ENCODE peak calls at places on chromosomes 13 and 19, in ten cellular contexts. One of them, this sample, is unnamed.

GRCh38 chr19:40147693-40148347 is 43.4 kb upstream of the MAP3K10 start:
- DNase-seq in transverse colon: peak; percentile 11
- DNase-seq in effector memory CD4-positive, alpha-beta T cell: no peak
- DNase-seq in esophagus squamous epithelium: no peak
- DNase-seq in left ventricle myocardium inferior: no peak
- DNase-seq in uterus: no peak
- DNase-seq in dorsolateral prefrontal cortex: no peak
- DNase-seq in caudate nucleus: no peak
- DNase-seq in RWPE1: peak; percentile 63
- DNase-seq in GM23248: peak; percentile 89
- DNase-seq in this sample: peak; percentile 16

GRCh38 chr19:2540646-2541454 is 64.9 kb downstream of the GADD45B start:
- DNase-seq in caudate nucleus: no peak
- DNase-seq in GM23248: peak; percentile 100
- DNase-seq in dorsolateral prefrontal cortex: no peak
- DNase-seq in transverse colon: peak; percentile 82
- DNase-seq in left ventricle myocardium inferior: peak; percentile 93
- DNase-seq in effector memory CD4-positive, alpha-beta T cell: no peak
- DNase-seq in esophagus squamous epithelium: no peak
- DNase-seq in uterus: peak; percentile 86
- DNase-seq in RWPE1: peak; percentile 95
- DNase-seq in this sample: peak; percentile 71

GRCh38 chr13:43686557-43686956 is 100.2 kb downstream of the ENOX1 start:
- DNase-seq in caudate nucleus: no peak
- DNase-seq in GM23248: peak; percentile 96
- DNase-seq in effector memory CD4-positive, alpha-beta T cell: no peak
- DNase-seq in transverse colon: no peak
- DNase-seq in esophagus squamous epithelium: no peak
- DNase-seq in uterus: peak; percentile 46
- DNase-seq in dorsolateral prefrontal cortex: no peak
- DNase-seq in left ventricle myocardium inferior: peak; percentile 64
- DNase-seq in RWPE1: peak; percentile 29
- DNase-seq in this sample: peak; percentile 24

GRCh38 chr19:15374105-15374651 is 5.4 kb downstream of the AKAP8 start:
- DNase-seq in dorsolateral prefrontal cortex: no peak
- DNase-seq in effector memory CD4-positive, alpha-beta T cell: no peak
- DNase-seq in esophagus squamous epithelium: no peak
- DNase-seq in GM23248: no peak
- DNase-seq in uterus: no peak
- DNase-seq in left ventricle myocardium inferior: peak; percentile 36
- DNase-seq in transverse colon: no peak
- DNase-seq in RWPE1: no peak
- DNase-seq in caudate nucleus: peak; percentile 10
- DNase-seq in this sample: no peak

GRCh38 chr13:95100525-95101121 is 200.6 kb downstream of the ABCC4 start:
- DNase-seq in GM23248: peak; percentile 63
- DNase-seq in dorsolateral prefrontal cortex: no peak
- DNase-seq in esophagus squamous epithelium: no peak
- DNase-seq in RWPE1: peak; percentile 73
- DNase-seq in caudate nucleus: no peak
- DNase-seq in left ventricle myocardium inferior: no peak
- DNase-seq in effector memory CD4-positive, alpha-beta T cell: no peak
- DNase-seq in transverse colon: no peak
- DNase-seq in uterus: no peak
- DNase-seq in this sample: peak; percentile 92

GRCh38 chr19:43148233-43148632 is 38.1 kb downstream of the PSG5 start:
- DNase-seq in GM23248: peak; percentile 83
- DNase-seq in transverse colon: no peak
- DNase-seq in caudate nucleus: no peak
- DNase-seq in left ventricle myocardium inferior: no peak
- DNase-seq in esophagus squamous epithelium: no peak
- DNase-seq in dorsolateral prefrontal cortex: no peak
- DNase-seq in uterus: no peak
- DNase-seq in effector memory CD4-positive, alpha-beta T cell: no peak
- DNase-seq in RWPE1: peak; percentile 65
- DNase-seq in this sample: peak; percentile 91

GRCh38 chr19:3852614-3853254 is 16.1 kb downstream of the ZFR2 start:
- DNase-seq in GM23248: peak; percentile 58
- DNase-seq in caudate nucleus: no peak
- DNase-seq in left ventricle myocardium inferior: no peak
- DNase-seq in esophagus squamous epithelium: no peak
- DNase-seq in transverse colon: peak; percentile 54
- DNase-seq in dorsolateral prefrontal cortex: no peak
- DNase-seq in RWPE1: peak; percentile 92
- DNase-seq in uterus: no peak
- DNase-seq in effector memory CD4-positive, alpha-beta T cell: no peak
- DNase-seq in this sample: peak; percentile 36

GRCh38 chr13:79625517-79625916 is 144.6 kb downstream of the NDFIP2 start:
- DNase-seq in transverse colon: no peak
- DNase-seq in left ventricle myocardium inferior: no peak
- DNase-seq in uterus: no peak
- DNase-seq in caudate nucleus: no peak
- DNase-seq in RWPE1: no peak
- DNase-seq in esophagus squamous epithelium: no peak
- DNase-seq in dorsolateral prefrontal cortex: no peak
- DNase-seq in effector memory CD4-positive, alpha-beta T cell: no peak
- DNase-seq in GM23248: no peak
- DNase-seq in this sample: no peak

DNA sequence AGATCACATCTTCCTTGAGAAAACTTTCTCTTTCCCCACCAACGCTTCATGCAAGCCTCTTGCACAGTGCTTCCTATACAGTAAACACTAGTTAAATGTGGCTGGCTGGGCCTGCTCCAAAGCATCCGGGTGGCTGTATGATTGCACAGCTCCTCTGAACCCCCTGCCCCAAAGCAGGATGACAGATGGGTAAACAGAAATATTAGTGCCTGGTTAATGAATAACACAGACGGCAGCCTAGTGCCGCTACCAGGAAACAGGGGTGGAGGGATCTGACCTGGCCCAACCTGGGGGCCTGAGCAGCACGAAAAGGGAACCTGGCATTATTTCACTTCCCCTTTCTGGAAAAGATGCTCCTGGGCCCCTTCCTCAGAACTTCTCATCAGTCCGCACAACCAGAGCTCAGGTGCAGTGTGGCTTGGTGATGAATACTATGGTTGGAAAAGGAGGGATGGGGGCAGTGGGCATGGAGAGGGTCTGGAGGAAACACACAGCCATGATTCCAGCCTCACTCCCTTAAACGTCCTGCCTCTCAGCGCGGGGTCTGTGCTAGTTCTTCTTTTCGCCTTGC is 10.8 kb downstream of the FFAR2 start:
- DNase-seq in effector memory CD4-positive, alpha-beta T cell: no peak
- DNase-seq in dorsolateral prefrontal cortex: no peak
- DNase-seq in GM23248: no peak
- DNase-seq in esophagus squamous epithelium: no peak
- DNase-seq in caudate nucleus: no peak
- DNase-seq in transverse colon: no peak
- DNase-seq in uterus: no peak
- DNase-seq in RWPE1: no peak
- DNase-seq in left ventricle myocardium inferior: no peak
- DNase-seq in this sample: no peak
- H3K27ac ChIP-seq in effector memory CD4-positive, alpha-beta T cell: no peak overlapping the region
- H3K27ac ChIP-seq in dorsolateral prefrontal cortex: no peak overlapping the region
- H3K27ac ChIP-seq in GM23248: no peak overlapping the region
- H3K27ac ChIP-seq in esophagus squamous epithelium: no peak overlapping the region
- H3K27ac ChIP-seq in caudate nucleus: no peak overlapping the region
- H3K27ac ChIP-seq in transverse colon: peak overlapping the region; percentile 58
- H3K27ac ChIP-seq in uterus: no peak overlapping the region
- H3K27ac ChIP-seq in RWPE1: no peak overlapping the region
- H3K27ac ChIP-seq in left ventricle myocardium inferior: peak overlapping the region; percentile 54
- H3K27ac ChIP-seq in this sample: no peak overlapping the region

DNA sequence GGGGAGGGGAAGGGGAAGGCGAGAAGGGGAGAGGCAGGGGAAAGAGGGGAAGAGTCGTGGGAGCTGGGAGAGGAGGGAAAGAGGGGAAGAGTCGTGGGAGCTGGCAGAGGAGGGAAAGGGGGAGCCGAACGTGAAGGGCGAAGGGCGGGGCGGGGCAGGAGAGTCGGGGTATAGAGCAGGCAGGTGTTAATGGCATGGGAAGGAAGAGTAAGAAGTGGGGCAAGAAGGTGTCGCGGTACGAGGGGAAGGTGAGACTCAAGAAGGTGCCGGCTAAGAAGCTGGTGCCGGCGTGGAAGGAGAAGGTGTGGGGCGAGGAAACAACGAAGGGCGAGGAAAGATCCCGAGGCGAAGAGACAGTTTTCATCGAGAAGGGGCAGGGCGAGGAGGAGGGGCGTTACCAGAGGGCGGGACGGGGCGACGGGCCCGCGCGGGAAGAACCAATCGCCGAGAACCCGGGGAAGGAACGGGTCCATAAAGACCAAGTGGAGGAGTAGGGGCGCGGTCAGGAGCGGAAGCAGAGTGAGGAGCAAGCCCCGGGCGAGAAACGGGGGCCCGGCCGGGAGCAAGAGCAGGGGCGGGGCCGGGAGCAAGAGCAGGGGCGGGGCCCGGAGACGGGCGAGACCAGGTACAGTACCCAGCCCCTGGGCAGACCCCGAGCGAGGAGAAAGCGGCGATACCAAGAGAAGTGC is 463 bp downstream of the CATSPERG start:
- DNase-seq in RWPE1: peak; percentile 96
- DNase-seq in dorsolateral prefrontal cortex: peak; percentile 94
- DNase-seq in caudate nucleus: peak; percentile 89
- DNase-seq in GM23248: peak; percentile 98
- DNase-seq in uterus: peak; percentile 96
- DNase-seq in transverse colon: peak; percentile 98
- DNase-seq in esophagus squamous epithelium: peak; percentile 78
- DNase-seq in effector memory CD4-positive, alpha-beta T cell: peak; percentile 90
- DNase-seq in left ventricle myocardium inferior: peak; percentile 96
- DNase-seq in this sample: peak; percentile 88
- H3K27ac ChIP-seq in RWPE1: peak overlapping the region; percentile 94
- H3K27ac ChIP-seq in dorsolateral prefrontal cortex: peak overlapping the region; percentile 93
- H3K27ac ChIP-seq in caudate nucleus: peak overlapping the region; percentile 98
- H3K27ac ChIP-seq in GM23248: peak overlapping the region; percentile 51
- H3K27ac ChIP-seq in uterus: peak overlapping the region; percentile 96
- H3K27ac ChIP-seq in transverse colon: peak overlapping the region; percentile 100
- H3K27ac ChIP-seq in esophagus squamous epithelium: peak overlapping the region; percentile 97
- H3K27ac ChIP-seq in effector memory CD4-positive, alpha-beta T cell: peak overlapping the region; percentile 73
- H3K27ac ChIP-seq in left ventricle myocardium inferior: peak overlapping the region; percentile 97
- H3K27ac ChIP-seq in this sample: peak overlapping the region; percentile 89

GRCh38 chr13:98484289-98485219 is 92.4 kb downstream of the STK24 start:
- DNase-seq in left ventricle myocardium inferior: peak; percentile 51
- DNase-seq in dorsolateral prefrontal cortex: peak; percentile 54
- DNase-seq in caudate nucleus: no peak
- DNase-seq in uterus: peak; percentile 69
- DNase-seq in RWPE1: peak; percentile 98
- DNase-seq in transverse colon: peak; percentile 90
- DNase-seq in effector memory CD4-positive, alpha-beta T cell: peak; percentile 82
- DNase-seq in GM23248: peak; percentile 99
- DNase-seq in esophagus squamous epithelium: no peak
- DNase-seq in this sample: peak; percentile 98

GRCh38 chr13:98483636-98484288 is 93.1 kb downstream of the STK24 start:
- DNase-seq in esophagus squamous epithelium: no peak
- DNase-seq in transverse colon: no peak
- DNase-seq in dorsolateral prefrontal cortex: no peak
- DNase-seq in effector memory CD4-positive, alpha-beta T cell: no peak
- DNase-seq in RWPE1: no peak
- DNase-seq in caudate nucleus: no peak
- DNase-seq in left ventricle myocardium inferior: no peak
- DNase-seq in uterus: no peak
- DNase-seq in GM23248: peak; percentile 37
- DNase-seq in this sample: no peak

GRCh38 chr13:98481511-98481951 is 95.4 kb downstream of the STK24 start:
- DNase-seq in caudate nucleus: no peak
- DNase-seq in dorsolateral prefrontal cortex: no peak
- DNase-seq in RWPE1: no peak
- DNase-seq in left ventricle myocardium inferior: no peak
- DNase-seq in esophagus squamous epithelium: no peak
- DNase-seq in GM23248: no peak
- DNase-seq in uterus: no peak
- DNase-seq in effector memory CD4-positive, alpha-beta T cell: no peak
- DNase-seq in transverse colon: no peak
- DNase-seq in this sample: no peak

GRCh38 chr13:98480915-98481510 is 95.9 kb downstream of the STK24 start:
- DNase-seq in dorsolateral prefrontal cortex: no peak
- DNase-seq in uterus: no peak
- DNase-seq in effector memory CD4-positive, alpha-beta T cell: peak; percentile 39
- DNase-seq in transverse colon: peak; percentile 46
- DNase-seq in caudate nucleus: no peak
- DNase-seq in RWPE1: no peak
- DNase-seq in left ventricle myocardium inferior: peak; percentile 60
- DNase-seq in esophagus squamous epithelium: no peak
- DNase-seq in GM23248: no peak
- DNase-seq in this sample: no peak

DNA sequence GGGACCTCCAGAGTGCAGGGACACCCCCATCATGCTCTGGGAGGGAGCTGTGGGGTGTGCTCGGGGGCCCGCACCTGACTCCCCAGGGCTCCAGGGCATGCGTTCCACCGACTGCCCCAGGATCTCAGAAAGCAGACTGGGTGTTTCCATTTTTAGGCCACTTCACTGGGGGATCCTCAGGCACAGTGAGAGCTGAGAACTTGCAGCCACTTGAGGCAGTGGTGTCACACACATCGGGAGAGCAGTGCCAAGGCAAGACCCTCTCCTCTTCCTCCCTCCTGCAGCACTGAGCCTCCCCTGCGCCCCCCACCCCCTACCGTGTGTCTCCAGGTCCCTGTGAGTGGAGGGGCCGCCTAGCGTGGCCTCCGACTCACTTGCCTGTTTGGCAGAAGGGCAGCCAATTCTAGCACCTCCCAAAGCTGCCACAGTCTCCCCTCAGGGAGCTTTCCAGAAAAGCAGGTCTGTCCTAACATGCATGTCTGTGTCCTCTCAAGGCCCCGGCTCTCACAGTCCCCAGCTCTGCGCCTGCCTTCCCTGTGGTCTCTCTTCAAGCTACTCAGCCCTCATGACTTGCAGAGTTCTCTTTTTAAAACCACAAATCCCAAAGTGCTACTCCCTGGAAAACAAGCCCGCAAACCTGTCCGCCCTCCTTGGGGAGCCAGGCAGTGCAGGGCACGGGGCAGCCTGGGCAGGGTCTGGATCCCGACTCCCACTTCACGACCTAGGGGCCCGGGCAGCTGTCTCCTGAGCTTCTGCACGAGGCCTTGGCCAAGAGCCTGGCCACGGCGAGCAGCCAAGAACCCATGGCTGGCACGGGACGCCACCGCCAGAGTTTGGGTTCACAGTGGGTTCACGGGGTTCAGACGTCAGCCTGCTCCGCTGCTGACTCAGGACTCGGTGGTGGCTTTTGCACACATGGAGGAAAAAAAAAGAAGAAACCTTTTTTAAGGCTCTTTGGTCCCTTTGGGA is 94.1 kb downstream of the STK24 start:
- DNase-seq in effector memory CD4-positive, alpha-beta T cell: no peak
- DNase-seq in GM23248: peak; percentile 90
- DNase-seq in dorsolateral prefrontal cortex: peak; percentile 50
- DNase-seq in esophagus squamous epithelium: no peak
- DNase-seq in transverse colon: peak; percentile 71
- DNase-seq in caudate nucleus: no peak
- DNase-seq in uterus: peak; percentile 62
- DNase-seq in RWPE1: peak; percentile 33
- DNase-seq in left ventricle myocardium inferior: peak; percentile 80
- DNase-seq in this sample: no peak
- H3K27ac ChIP-seq in effector memory CD4-positive, alpha-beta T cell: peak overlapping the region; percentile 75
- H3K27ac ChIP-seq in GM23248: peak overlapping the region; percentile 96
- H3K27ac ChIP-seq in dorsolateral prefrontal cortex: no peak overlapping the region
- H3K27ac ChIP-seq in esophagus squamous epithelium: peak overlapping the region; percentile 86
- H3K27ac ChIP-seq in transverse colon: peak overlapping the region; percentile 83
- H3K27ac ChIP-seq in caudate nucleus: peak overlapping the region; percentile 36
- H3K27ac ChIP-seq in uterus: peak overlapping the region; percentile 78
- H3K27ac ChIP-seq in RWPE1: peak overlapping the region; percentile 96
- H3K27ac ChIP-seq in left ventricle myocardium inferior: peak overlapping the region; percentile 88
- H3K27ac ChIP-seq in this sample: peak overlapping the region; percentile 98

DNA sequence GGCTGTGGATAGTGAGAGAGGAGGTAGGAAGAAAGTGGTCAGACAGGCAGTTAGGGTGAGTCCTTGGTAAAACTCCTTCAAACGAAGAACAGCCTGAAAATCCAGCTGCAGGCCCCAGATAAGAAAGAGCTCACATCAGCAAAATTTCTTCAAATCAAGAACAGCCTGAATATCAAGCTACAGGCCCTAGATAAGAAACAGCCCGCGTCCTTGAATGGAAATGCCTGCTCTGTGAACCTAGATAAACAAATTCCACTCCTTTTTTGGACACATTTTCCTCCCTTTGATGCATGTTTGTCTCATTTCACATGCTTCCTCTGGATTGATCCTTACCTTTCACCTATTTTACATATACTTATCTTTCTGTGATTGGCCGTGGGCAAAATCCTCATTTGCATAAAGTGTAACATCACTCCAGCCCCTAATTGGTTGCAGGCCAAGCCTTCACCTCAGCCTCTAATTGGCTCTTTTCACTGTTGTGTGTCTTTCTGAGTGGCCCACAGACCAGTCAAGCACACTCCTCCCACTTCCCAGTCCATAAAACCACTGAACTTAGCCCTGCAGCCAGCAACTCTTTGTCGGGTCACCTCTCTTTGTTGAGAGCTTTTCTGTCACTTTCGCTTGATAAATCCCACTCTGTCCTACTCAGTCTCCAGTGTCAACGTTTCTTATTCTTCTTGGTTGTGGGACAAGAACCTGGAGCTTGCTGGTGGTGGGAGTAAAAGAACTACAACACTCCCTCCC is 6.0 kb upstream of the SULT2A1 start:
- DNase-seq in caudate nucleus: no peak
- DNase-seq in GM23248: no peak
- DNase-seq in RWPE1: no peak
- DNase-seq in esophagus squamous epithelium: no peak
- DNase-seq in uterus: no peak
- DNase-seq in transverse colon: no peak
- DNase-seq in left ventricle myocardium inferior: no peak
- DNase-seq in effector memory CD4-positive, alpha-beta T cell: no peak
- DNase-seq in dorsolateral prefrontal cortex: no peak
- DNase-seq in this sample: no peak
- H3K27ac ChIP-seq in caudate nucleus: no peak overlapping the region
- H3K27ac ChIP-seq in GM23248: no peak overlapping the region
- H3K27ac ChIP-seq in RWPE1: no peak overlapping the region
- H3K27ac ChIP-seq in esophagus squamous epithelium: no peak overlapping the region
- H3K27ac ChIP-seq in uterus: peak overlapping the region; percentile 63
- H3K27ac ChIP-seq in transverse colon: no peak overlapping the region
- H3K27ac ChIP-seq in left ventricle myocardium inferior: no peak overlapping the region
- H3K27ac ChIP-seq in effector memory CD4-positive, alpha-beta T cell: no peak overlapping the region
- H3K27ac ChIP-seq in dorsolateral prefrontal cortex: no peak overlapping the region
- H3K27ac ChIP-seq in this sample: no peak overlapping the region